ENCODE peak calls at places on chromosome 17, in seven cellular contexts. One of them, this sample, is unnamed.

GRCh38 chr17:40095944-40096791 is 4.2 kb downstream of the NR1D1 start:
- DNase-seq in OCI-LY7: peak
- DNase-seq in kidney epithelial cell: no peak
- DNase-seq in T follicular helper cell: peak
- DNase-seq in OCI-M1: no peak
- DNase-seq in choroid plexus epithelial cell: peak
- DNase-seq in type B pancreatic cell: no peak
- DNase-seq in this sample: no peak

GRCh38 chr17:27038676-27039075 is 255.2 kb upstream of the WSB1 start:
- DNase-seq in choroid plexus epithelial cell: no peak
- DNase-seq in type B pancreatic cell: no peak
- DNase-seq in T follicular helper cell: no peak
- DNase-seq in OCI-M1: peak
- DNase-seq in kidney epithelial cell: no peak
- DNase-seq in OCI-LY7: peak
- DNase-seq in this sample: peak

GRCh38 chr17:42843358-42843934 is 934 bp upstream of the AOC2 start:
- DNase-seq in OCI-LY7: peak
- DNase-seq in type B pancreatic cell: no peak
- DNase-seq in T follicular helper cell: no peak
- DNase-seq in choroid plexus epithelial cell: peak
- DNase-seq in OCI-M1: peak
- DNase-seq in kidney epithelial cell: no peak
- DNase-seq in this sample: peak

GRCh38 chr17:39747745-39748144 is 10.0 kb downstream of the GRB7 start:
- DNase-seq in type B pancreatic cell: no peak
- DNase-seq in kidney epithelial cell: no peak
- DNase-seq in choroid plexus epithelial cell: no peak
- DNase-seq in T follicular helper cell: no peak
- DNase-seq in OCI-M1: no peak
- DNase-seq in OCI-LY7: no peak
- DNase-seq in this sample: no peak

GRCh38 chr17:4719684-4720221 is 9.3 kb downstream of the ARRB2 start:
- DNase-seq in OCI-M1: no peak
- DNase-seq in OCI-LY7: no peak
- DNase-seq in kidney epithelial cell: no peak
- DNase-seq in choroid plexus epithelial cell: peak
- DNase-seq in type B pancreatic cell: no peak
- DNase-seq in T follicular helper cell: no peak
- DNase-seq in this sample: no peak

GRCh38 chr17:61126476-61127240 is 273.0 kb upstream of the TBX2 start:
- DNase-seq in OCI-LY7: no peak
- DNase-seq in kidney epithelial cell: no peak
- DNase-seq in choroid plexus epithelial cell: no peak
- DNase-seq in OCI-M1: no peak
- DNase-seq in type B pancreatic cell: no peak
- DNase-seq in T follicular helper cell: no peak
- DNase-seq in this sample: no peak

GRCh38 chr17:81831957-81832607 is 1.0 kb downstream of the MCRIP1 start:
- DNase-seq in OCI-M1: peak
- DNase-seq in type B pancreatic cell: no peak
- DNase-seq in OCI-LY7: peak
- DNase-seq in choroid plexus epithelial cell: no peak
- DNase-seq in kidney epithelial cell: no peak
- DNase-seq in T follicular helper cell: peak
- DNase-seq in this sample: peak

GRCh38 chr17:1197781-1198490 is 18.2 kb upstream of the ABR start:
- DNase-seq in choroid plexus epithelial cell: peak
- DNase-seq in OCI-LY7: peak
- DNase-seq in OCI-M1: peak
- DNase-seq in T follicular helper cell: no peak
- DNase-seq in type B pancreatic cell: no peak
- DNase-seq in kidney epithelial cell: no peak
- DNase-seq in this sample: no peak

GRCh38 chr17:68484458-68484857 is 27.2 kb upstream of the WIPI1 start:
- DNase-seq in T follicular helper cell: no peak
- DNase-seq in type B pancreatic cell: no peak
- DNase-seq in kidney epithelial cell: no peak
- DNase-seq in choroid plexus epithelial cell: no peak
- DNase-seq in OCI-LY7: no peak
- DNase-seq in OCI-M1: no peak
- DNase-seq in this sample: no peak

GRCh38 chr17:65072577-65073178 is 16.1 kb upstream of the GNA13 start:
- DNase-seq in T follicular helper cell: no peak
- DNase-seq in choroid plexus epithelial cell: no peak
- DNase-seq in type B pancreatic cell: no peak
- DNase-seq in OCI-M1: no peak
- DNase-seq in OCI-LY7: no peak
- DNase-seq in kidney epithelial cell: no peak
- DNase-seq in this sample: no peak

GRCh38 chr17:81542431-81543338 is 9.5 kb downstream of the FAAP100 start:
- DNase-seq in type B pancreatic cell: no peak
- DNase-seq in kidney epithelial cell: no peak
- DNase-seq in T follicular helper cell: no peak
- DNase-seq in OCI-M1: no peak
- DNase-seq in OCI-LY7: no peak
- DNase-seq in choroid plexus epithelial cell: no peak
- DNase-seq in this sample: no peak

GRCh38 chr17:19414396-19415280 is 3.6 kb downstream of the RNF112 start:
- DNase-seq in type B pancreatic cell: no peak
- DNase-seq in kidney epithelial cell: no peak
- DNase-seq in choroid plexus epithelial cell: no peak
- DNase-seq in OCI-M1: no peak
- DNase-seq in T follicular helper cell: no peak
- DNase-seq in OCI-LY7: no peak
- DNase-seq in this sample: no peak

GRCh38 chr17:14622622-14623101 is 321.8 kb downstream of the HS3ST3B1 start:
- DNase-seq in type B pancreatic cell: no peak
- DNase-seq in kidney epithelial cell: no peak
- DNase-seq in OCI-LY7: peak
- DNase-seq in choroid plexus epithelial cell: no peak
- DNase-seq in T follicular helper cell: no peak
- DNase-seq in OCI-M1: no peak
- DNase-seq in this sample: no peak

GRCh38 chr17:15247891-15248529 is 17.1 kb downstream of the PMP22 start:
- DNase-seq in OCI-LY7: peak
- DNase-seq in T follicular helper cell: no peak
- DNase-seq in kidney epithelial cell: no peak
- DNase-seq in type B pancreatic cell: no peak
- DNase-seq in OCI-M1: no peak
- DNase-seq in choroid plexus epithelial cell: no peak
- DNase-seq in this sample: no peak

GRCh38 chr17:11144358-11145233 is 96.4 kb upstream of the SHISA6 start:
- DNase-seq in OCI-LY7: peak
- DNase-seq in type B pancreatic cell: no peak
- DNase-seq in OCI-M1: peak
- DNase-seq in choroid plexus epithelial cell: peak
- DNase-seq in T follicular helper cell: no peak
- DNase-seq in kidney epithelial cell: peak
- DNase-seq in this sample: no peak

GRCh38 chr17:47265983-47266541 is 12.4 kb downstream of the ITGB3 start:
- DNase-seq in kidney epithelial cell: peak
- DNase-seq in OCI-LY7: no peak
- DNase-seq in type B pancreatic cell: no peak
- DNase-seq in OCI-M1: peak
- DNase-seq in T follicular helper cell: no peak
- DNase-seq in choroid plexus epithelial cell: peak
- DNase-seq in this sample: no peak

GRCh38 chr17:39704821-39705551 is 5.1 kb downstream of the ERBB2 start:
- DNase-seq in kidney epithelial cell: no peak
- DNase-seq in choroid plexus epithelial cell: peak
- DNase-seq in T follicular helper cell: no peak
- DNase-seq in OCI-M1: no peak
- DNase-seq in OCI-LY7: no peak
- DNase-seq in type B pancreatic cell: no peak
- DNase-seq in this sample: no peak

GRCh38 chr17:16939606-16940115 is 32.3 kb downstream of the TNFRSF13B start:
- DNase-seq in kidney epithelial cell: no peak
- DNase-seq in OCI-M1: no peak
- DNase-seq in OCI-LY7: no peak
- DNase-seq in T follicular helper cell: no peak
- DNase-seq in type B pancreatic cell: peak
- DNase-seq in choroid plexus epithelial cell: no peak
- DNase-seq in this sample: no peak

GRCh38 chr17:8315740-8316217 is 5.7 kb downstream of the ARHGEF15 start:
- DNase-seq in type B pancreatic cell: no peak
- DNase-seq in choroid plexus epithelial cell: no peak
- DNase-seq in OCI-M1: no peak
- DNase-seq in kidney epithelial cell: no peak
- DNase-seq in OCI-LY7: no peak
- DNase-seq in T follicular helper cell: no peak
- DNase-seq in this sample: no peak

GRCh38 chr17:70780031-70780430 is 610.7 kb downstream of the KCNJ2 start:
- DNase-seq in T follicular helper cell: no peak
- DNase-seq in OCI-LY7: no peak
- DNase-seq in kidney epithelial cell: no peak
- DNase-seq in choroid plexus epithelial cell: peak
- DNase-seq in type B pancreatic cell: no peak
- DNase-seq in OCI-M1: no peak
- DNase-seq in this sample: no peak

GRCh38 chr17:66302761-66303626 is 581 bp downstream of the PRKCA start:
- DNase-seq in T follicular helper cell: peak
- DNase-seq in choroid plexus epithelial cell: peak
- DNase-seq in OCI-M1: no peak
- DNase-seq in OCI-LY7: peak
- DNase-seq in kidney epithelial cell: no peak
- DNase-seq in type B pancreatic cell: peak
- DNase-seq in this sample: peak

GRCh38 chr17:35732806-35733136 is 1.3 kb downstream of the RASL10B start:
- DNase-seq in kidney epithelial cell: no peak
- DNase-seq in T follicular helper cell: no peak
- DNase-seq in OCI-LY7: no peak
- DNase-seq in type B pancreatic cell: no peak
- DNase-seq in choroid plexus epithelial cell: no peak
- DNase-seq in OCI-M1: no peak
- DNase-seq in this sample: no peak

GRCh38 chr17:83069571-83069906 is 9.9 kb upstream of the METRNL start:
- DNase-seq in T follicular helper cell: no peak
- DNase-seq in type B pancreatic cell: no peak
- DNase-seq in OCI-LY7: no peak
- DNase-seq in choroid plexus epithelial cell: no peak
- DNase-seq in kidney epithelial cell: no peak
- DNase-seq in OCI-M1: no peak
- DNase-seq in this sample: no peak

GRCh38 chr17:48074322-48075054 is 26.3 kb downstream of the NFE2L1 start:
- DNase-seq in T follicular helper cell: peak
- DNase-seq in OCI-M1: peak
- DNase-seq in OCI-LY7: peak
- DNase-seq in kidney epithelial cell: peak
- DNase-seq in choroid plexus epithelial cell: peak
- DNase-seq in type B pancreatic cell: no peak
- DNase-seq in this sample: peak

GRCh38 chr17:57487552-57487951 is 231.2 kb downstream of the MSI2 start:
- DNase-seq in choroid plexus epithelial cell: no peak
- DNase-seq in OCI-LY7: no peak
- DNase-seq in T follicular helper cell: no peak
- DNase-seq in type B pancreatic cell: no peak
- DNase-seq in OCI-M1: no peak
- DNase-seq in kidney epithelial cell: no peak
- DNase-seq in this sample: no peak

GRCh38 chr17:2782030-2782429 is 14.2 kb upstream of the RAP1GAP2 start:
- DNase-seq in choroid plexus epithelial cell: peak
- DNase-seq in kidney epithelial cell: peak
- DNase-seq in OCI-LY7: no peak
- DNase-seq in OCI-M1: peak
- DNase-seq in type B pancreatic cell: no peak
- DNase-seq in T follicular helper cell: no peak
- DNase-seq in this sample: no peak

GRCh38 chr17:59837362-59838195 is 55.2 kb downstream of the TUBD1 start:
- DNase-seq in choroid plexus epithelial cell: peak
- DNase-seq in T follicular helper cell: peak
- DNase-seq in type B pancreatic cell: peak
- DNase-seq in OCI-M1: peak
- DNase-seq in kidney epithelial cell: peak
- DNase-seq in OCI-LY7: peak
- DNase-seq in this sample: peak

GRCh38 chr17:75827291-75828050 is 16.7 kb downstream of the UNC13D start:
- DNase-seq in OCI-LY7: peak
- DNase-seq in type B pancreatic cell: no peak
- DNase-seq in kidney epithelial cell: no peak
- DNase-seq in T follicular helper cell: peak
- DNase-seq in OCI-M1: peak
- DNase-seq in choroid plexus epithelial cell: peak
- DNase-seq in this sample: peak

GRCh38 chr17:38584350-38584925 is 21.3 kb downstream of the SRCIN1 start:
- DNase-seq in T follicular helper cell: peak
- DNase-seq in OCI-M1: peak
- DNase-seq in kidney epithelial cell: no peak
- DNase-seq in choroid plexus epithelial cell: peak
- DNase-seq in OCI-LY7: peak
- DNase-seq in type B pancreatic cell: no peak
- DNase-seq in this sample: peak